ENCODE peak calls at places on chromosomes 7 and 10, in ten cellular contexts. R is GM19239; W is retinal pigment epithelial cell; H is choroid plexus epithelial cell; P is T-helper 17 cell; S is M059J; I is activated effector memory CD4-positive, alpha-beta T cell treated with anti-CD3 and anti-CD28 coated beads, Interleukin-2, amount 50 U/mL, for 16 hours; J is PC-3; T is AG04449; L is epithelial cell of prostate. X is an unnamed sample.

GRCh38 chr10:128043259-128044045 is 82.8 kb downstream of the MKI67 start:
- DNase-seq in I (no peak), J (no peak), P (no peak), H (no peak), S (no peak), R (no peak), L (no peak), T (no peak), W (no peak), X (peak)

GRCh38 chr7:69411018-69411417 is 187.3 kb upstream of the AUTS2 start:
- DNase-seq in I (no peak), L (no peak), W (no peak), P (no peak), R (no peak), J (no peak), S (no peak), T (no peak), H (no peak), X (no peak)

GRCh38 chr10:132187421-132188138 is 832 bp downstream of the DPYSL4 start:
- DNase-seq in L (no peak), W (no peak), S (no peak), P (no peak), R (no peak), J (no peak), T (no peak), I (no peak), H (no peak), X (no peak)

GRCh38 chr10:102312683-102313082 is 67.4 kb downstream of the GBF1 start:
- DNase-seq in S (peak), I (no peak), W (no peak), J (peak), H (peak), T (no peak), P (no peak), L (peak), R (no peak), X (no peak)

GRCh38 chr10:131553121-131553520 is 241.6 kb upstream of the TCERG1L start:
- DNase-seq in W (no peak), H (no peak), L (no peak), P (no peak), I (no peak), S (no peak), R (no peak), T (no peak), J (no peak), X (no peak)

GRCh38 chr10:37684765-37685164 is 172.6 kb downstream of the ZNF248 start:
- DNase-seq in H (no peak), T (no peak), P (no peak), I (no peak), S (no peak), J (no peak), L (no peak), W (no peak), R (no peak), X (peak)

GRCh38 chr7:127833641-127834040 is 181.6 kb downstream of the SND1 start:
- DNase-seq in W (no peak), H (peak), R (no peak), L (no peak), J (no peak), P (no peak), T (no peak), I (no peak), S (no peak), X (no peak)

GRCh38 chr7:99624487-99624886 is 7.7 kb downstream of the ZSCAN25 start:
- DNase-seq in R (no peak), S (no peak), W (no peak), P (peak), L (no peak), T (no peak), J (no peak), H (no peak), I (peak), X (no peak)

GRCh38 chr10:112115781-112116385 is 67.7 kb downstream of the GPAM start:
- DNase-seq in I (peak), S (peak), W (no peak), L (no peak), T (no peak), R (peak), P (peak), H (peak), J (peak), X (no peak)

GRCh38 chr10:4931587-4931986 is 31.6 kb upstream of the AKR1C1 start:
- DNase-seq in H (no peak), T (no peak), J (no peak), R (no peak), L (no peak), S (peak), P (no peak), I (no peak), W (no peak), X (no peak)

GRCh38 chr10:3803884-3804741 is 19.1 kb upstream of the KLF6 start:
- DNase-seq in P (peak), T (no peak), J (no peak), H (peak), S (no peak), W (no peak), R (no peak), L (no peak), I (peak), X (no peak)

GRCh38 chr7:43869018-43869897 is at the start of gene MRPS24:
- DNase-seq in L (peak), I (peak), S (peak), W (peak), P (peak), H (peak), R (peak), T (peak), J (peak), X (peak)

GRCh38 chr10:8054498-8055407 is at the start of gene GATA3:
- DNase-seq in H (no peak), P (peak), T (no peak), W (no peak), J (peak), R (peak), I (peak), S (peak), L (peak), X (no peak)

GRCh38 chr7:105580022-105580740 is 1.1 kb downstream of the EFCAB10 start:
- DNase-seq in W (no peak), H (peak), I (no peak), L (no peak), T (no peak), S (peak), R (no peak), P (no peak), J (peak), X (no peak)

GRCh38 chr10:98861962-98862361 is 373.7 kb downstream of the HPSE2 start:
- DNase-seq in W (no peak), L (no peak), I (no peak), H (no peak), T (no peak), R (no peak), J (no peak), P (no peak), S (no peak), X (no peak)

GRCh38 chr10:49645417-49646255 is 31.8 kb downstream of the CHAT start:
- DNase-seq in R (no peak), I (peak), T (no peak), L (no peak), H (no peak), W (no peak), J (no peak), S (no peak), P (no peak), X (peak)

GRCh38 chr7:95723583-95724180 is 48.7 kb upstream of the DYNC1I1 start:
- DNase-seq in W (peak), L (peak), T (no peak), H (peak), J (peak), S (peak), I (no peak), P (no peak), R (no peak), X (no peak)

GRCh38 chr7:53121374-53121773 is 85.9 kb downstream of the POM121L12 start:
- DNase-seq in L (no peak), T (no peak), W (no peak), I (no peak), R (no peak), H (no peak), J (no peak), S (no peak), P (no peak), X (no peak)

GRCh38 chr10:97278491-97278989 is 13.9 kb downstream of the ARHGAP19 start:
- DNase-seq in J (peak), H (peak), I (no peak), T (peak), L (no peak), P (no peak), R (no peak), S (peak), W (peak), X (no peak)

GRCh38 chr7:34430456-34430855 is 227.6 kb upstream of the NPSR1 start:
- DNase-seq in J (peak), S (peak), P (no peak), I (no peak), W (peak), T (peak), H (peak), L (no peak), R (no peak), X (no peak)

GRCh38 chr10:15738237-15738928 is 18.7 kb upstream of the ITGA8 start:
- DNase-seq in T (no peak), R (no peak), I (no peak), S (no peak), W (no peak), L (no peak), H (peak), J (no peak), P (no peak), X (no peak)